ENCODE peak calls at places on chromosomes 3 and 15, in four cellular contexts. F, P, D and H are unnamed samples.

GRCh38 chr3:100080573-100080972 is 33.7 kb downstream of the FILIP1L start:
- DNase-seq in F (no peak), P (no peak), D (no peak), H (no peak)

GRCh38 chr3:73419993-73420392 is 204.7 kb downstream of the PDZRN3 start:
- DNase-seq in F (no peak), P (no peak), D (no peak), H (no peak)

GRCh38 chr15:64930778-64931240 is 19.1 kb downstream of the ANKDD1A start:
- DNase-seq in F (no peak), P (peak), D (peak), H (peak)

GRCh38 chr3:122324871-122325323 is at the start of gene CSTA:
- DNase-seq in F (no peak), P (no peak), D (no peak), H (no peak)

GRCh38 chr3:33173103-33173502 is 45.5 kb downstream of the SUSD5 start:
- DNase-seq in F (no peak), P (no peak), D (no peak), H (no peak)

GRCh38 chr3:71425491-71426071 is 157.9 kb downstream of the FOXP1 start:
- DNase-seq in F (no peak), P (no peak), D (no peak), H (peak)

GRCh38 chr15:70778258-70779076 is 15.1 kb upstream of the UACA start:
- DNase-seq in F (no peak), P (peak), D (no peak), H (no peak)

GRCh38 chr3:147412917-147413711 is 3.9 kb downstream of the ZIC1 start:
- DNase-seq in F (no peak), P (no peak), D (no peak), H (no peak)

GRCh38 chr15:92810418-92811138 is 89.5 kb upstream of the CHD2 start:
- DNase-seq in F (peak), P (peak), D (peak), H (no peak)

GRCh38 chr3:129543156-129543790 is at the start of gene H1-8:
- DNase-seq in F (no peak), P (no peak), D (no peak), H (no peak)

GRCh38 chr15:48025118-48025517 is 95.7 kb upstream of the SLC24A5 start:
- DNase-seq in F (no peak), P (peak), D (no peak), H (no peak)

GRCh38 chr3:119098620-119099222 is 47.2 kb upstream of the TEX55 start:
- DNase-seq in F (no peak), P (peak), D (peak), H (no peak)

GRCh38 chr3:172153335-172153861 is 114.0 kb downstream of the FNDC3B start:
- DNase-seq in F (peak), P (peak), D (peak), H (peak)

GRCh38 chr3:104677932-104678331 is 688.8 kb upstream of the ALCAM start:
- DNase-seq in F (no peak), P (no peak), D (no peak), H (no peak)

GRCh38 chr15:84905016-84905916 is 20.8 kb downstream of the SLC28A1 start:
- DNase-seq in F (no peak), P (no peak), D (no peak), H (no peak)

GRCh38 chr3:169278092-169278491 is 385.4 kb downstream of the MECOM start:
- DNase-seq in F (no peak), P (no peak), D (no peak), H (no peak)

GRCh38 chr3:25618043-25618442 is 46.7 kb downstream of the TOP2B start:
- DNase-seq in F (no peak), P (no peak), D (no peak), H (no peak)

GRCh38 chr15:64775551-64776401 is at the start of gene RBPMS2:
- DNase-seq in F (no peak), P (no peak), D (no peak), H (no peak)

GRCh38 chr3:39515681-39516441 is 48.4 kb downstream of the MOBP start:
- DNase-seq in F (no peak), P (no peak), D (no peak), H (no peak)

GRCh38 chr3:23723930-23724329 is 81.8 kb upstream of the UBE2E1 start:
- DNase-seq in F (no peak), P (no peak), D (no peak), H (no peak)

GRCh38 chr15:57224664-57225063 is 151.6 kb upstream of the CGNL1 start:
- DNase-seq in F (no peak), P (no peak), D (no peak), H (no peak)

GRCh38 chr3:131795382-131796085 is 239.3 kb downstream of the CPNE4 start:
- DNase-seq in F (no peak), P (no peak), D (no peak), H (peak)

GRCh38 chr3:11661827-11662226 is 18.1 kb upstream of the VGLL4 start:
- DNase-seq in F (no peak), P (peak), D (no peak), H (no peak)

GRCh38 chr15:99454107-99454809 is 111.5 kb upstream of the MEF2A start:
- DNase-seq in F (no peak), P (no peak), D (no peak), H (no peak)

GRCh38 chr3:183781246-183781645 is 44.1 kb downstream of the MAP6D1 start:
- DNase-seq in F (no peak), P (no peak), D (no peak), H (no peak)

GRCh38 chr3:173865900-173866498 is 468.5 kb downstream of the NLGN1 start:
- DNase-seq in F (no peak), P (no peak), D (no peak), H (no peak)

GRCh38 chr3:152236741-152237140 is 32.0 kb upstream of the MBNL1 start:
- DNase-seq in F (no peak), P (peak), D (no peak), H (no peak)

GRCh38 chr3:168398371-168399030 is 302.8 kb upstream of the GOLIM4 start:
- DNase-seq in F (no peak), P (no peak), D (no peak), H (peak)

GRCh38 chr15:56763496-56763895 is 30.2 kb upstream of the ZNF280D start:
- DNase-seq in F (no peak), P (peak), D (no peak), H (no peak)

GRCh38 chr15:59306520-59307163 is 66.0 kb downstream of the MYO1E start:
- DNase-seq in F (no peak), P (no peak), D (no peak), H (no peak)

GRCh38 chr3:3196148-3196861 is 16.8 kb upstream of the CRBN start:
- DNase-seq in F (no peak), P (no peak), D (no peak), H (no peak)

GRCh38 chr3:99674086-99674789 is 35.8 kb downstream of the COL8A1 start:
- DNase-seq in F (no peak), P (peak), D (no peak), H (no peak)

GRCh38 chr3:66507631-66508260 is 6.9 kb upstream of the LRIG1 start:
- DNase-seq in F (no peak), P (no peak), D (no peak), H (no peak)

GRCh38 chr15:45702041-45702440 is 67.2 kb downstream of the SQOR start:
- DNase-seq in F (no peak), P (no peak), D (no peak), H (no peak)

GRCh38 chr3:165523801-165524200 is 313.4 kb downstream of the BCHE start:
- DNase-seq in F (no peak), P (no peak), D (peak), H (peak)

GRCh38 chr3:71421820-71422566 is 161.5 kb downstream of the FOXP1 start:
- DNase-seq in F (no peak), P (no peak), D (no peak), H (no peak)